ENCODE peak calls at places on chromosomes 6 and 20, in five cellular contexts. I, Z, T, C and K are unnamed samples.
A peak's percentile ranks its signal among the peaks of the same experiment; 100 is the strongest.

GRCh38 chr6:33695451-33695855 is 16.0 kb downstream of the UQCC2 start:
- DNase-seq in Z (no peak), T (no peak), C (no peak), I (no peak), K (no peak)

GRCh38 chr20:38935285-38935684 is 9.1 kb downstream of the FAM83D start:
- DNase-seq in T (no peak), Z (no peak), I (no peak), C (peak; percentile 4), K (no peak)

GRCh38 chr20:49768204-49769124 is 44.2 kb upstream of the SLC9A8 start:
- DNase-seq in T (no peak), I (no peak), Z (no peak), C (peak; percentile 93), K (peak; percentile 70)

GRCh38 chr6:3119040-3119723 is 671 bp downstream of the BPHL start:
- DNase-seq in Z (no peak), C (peak; percentile 48), T (no peak), I (no peak), K (no peak)

GRCh38 chr6:35048031-35048613 is 93.0 kb downstream of the TCP11 start:
- DNase-seq in C (no peak), T (peak; percentile 86), I (no peak), Z (no peak), K (no peak)

GRCh38 chr6:145148392-145149175 is 586.7 kb downstream of the EPM2A start:
- DNase-seq in T (no peak), C (peak; percentile 76), I (no peak), Z (no peak), K (peak; percentile 56)

GRCh38 chr6:33192671-33193602 is 670 bp upstream of the COL11A2 start:
- DNase-seq in T (peak; percentile 64), I (peak; percentile 46), C (no peak), Z (no peak), K (no peak)

GRCh38 chr6:135176464-135176863 is 4.6 kb upstream of the MYB start:
- DNase-seq in T (no peak), I (no peak), Z (no peak), C (no peak), K (no peak)

GRCh38 chr6:149852180-149852579 is 12.0 kb downstream of the LRP11 start:
- DNase-seq in T (no peak), Z (no peak), C (peak; percentile 58), I (no peak), K (peak; percentile 69)

GRCh38 chr6:75922226-75922625 is 150.2 kb downstream of the IMPG1 start:
- DNase-seq in Z (no peak), I (no peak), C (peak; percentile 14), T (no peak), K (no peak)

GRCh38 chr6:167268683-167269280 is 22.3 kb upstream of the UNC93A start:
- DNase-seq in T (no peak), Z (no peak), C (no peak), I (no peak), K (no peak)

GRCh38 chr6:28953039-28953872 is 29.5 kb upstream of the TRIM27 start:
- DNase-seq in I (no peak), C (peak; percentile 64), T (no peak), Z (peak; percentile 66), K (no peak)

GRCh38 chr6:113169484-113169883 is 687.7 kb upstream of the MARCKS start:
- DNase-seq in C (peak; percentile 36), I (no peak), Z (no peak), T (no peak), K (no peak)

GRCh38 chr6:36833182-36833789 is 6.0 kb downstream of the CPNE5 start:
- DNase-seq in C (no peak), T (no peak), Z (no peak), I (no peak), K (no peak)

GRCh38 chr6:86192123-86192522 is 549.4 kb upstream of the SYNCRIP start:
- DNase-seq in T (no peak), I (no peak), Z (no peak), C (no peak), K (no peak)

GRCh38 chr20:46430921-46431712 is 24.7 kb upstream of the ELMO2 start:
- DNase-seq in T (peak; percentile 28), Z (no peak), C (no peak), I (no peak), K (no peak)

GRCh38 chr6:322940-323729 is 30.8 kb downstream of the DUSP22 start:
- DNase-seq in C (no peak), I (no peak), T (no peak), Z (no peak), K (no peak)

GRCh38 chr20:1656844-1657243 is 735 bp downstream of the SIRPG start:
- DNase-seq in C (no peak), T (no peak), Z (no peak), I (no peak), K (no peak)

GRCh38 chr6:53042112-53042511 is 23.1 kb upstream of the FBXO9 start:
- DNase-seq in Z (no peak), C (peak; percentile 92), I (no peak), T (no peak), K (no peak)

GRCh38 chr20:63734946-63735858 is 1.3 kb upstream of the LIME1 start:
- DNase-seq in Z (no peak), C (no peak), T (no peak), I (no peak), K (no peak)

GRCh38 chr6:21258665-21259064 is 334.9 kb upstream of the SOX4 start:
- DNase-seq in Z (no peak), T (no peak), I (no peak), C (no peak), K (no peak)

GRCh38 chr6:116329156-116329555 is 41.6 kb upstream of the DSE start:
- DNase-seq in I (no peak), C (no peak), T (no peak), Z (no peak), K (no peak)

GRCh38 chr20:24102290-24102689 is 113.7 kb upstream of the GGTLC1 start:
- DNase-seq in C (no peak), I (no peak), Z (peak; percentile 12), T (no peak), K (no peak)

GRCh38 chr6:119643866-119644265 is 294.3 kb upstream of the MAN1A1 start:
- DNase-seq in Z (no peak), I (no peak), T (no peak), C (no peak), K (no peak)

GRCh38 chr20:13396036-13396435 is 175.0 kb downstream of the ISM1 start:
- DNase-seq in Z (no peak), C (peak; percentile 46), T (no peak), I (no peak), K (no peak)

GRCh38 chr6:112626468-112627082 is 279.4 kb downstream of the RFPL4B start:
- DNase-seq in I (no peak), T (no peak), C (peak; percentile 71), Z (no peak), K (no peak)

GRCh38 chr20:49385471-49385870 is 97.0 kb downstream of the KCNB1 start:
- DNase-seq in C (peak; percentile 22), T (peak; percentile 4), Z (no peak), I (no peak), K (no peak)

GRCh38 chr6:13769034-13769654 is 45.2 kb downstream of the MCUR1 start:
- DNase-seq in C (no peak), I (no peak), T (no peak), Z (no peak), K (no peak)

GRCh38 chr6:29975561-29975907 is 33.2 kb downstream of the HLA-A start:
- DNase-seq in T (no peak), Z (no peak), I (no peak), C (no peak), K (no peak)

GRCh38 chr6:89260832-89261231 is 43.7 kb upstream of the GABRR1 start:
- DNase-seq in Z (no peak), C (no peak), I (no peak), T (no peak), K (no peak)

GRCh38 chr6:39530201-39530759 is 194.9 kb downstream of the KIF6 start:
- DNase-seq in Z (no peak), C (peak; percentile 66), T (no peak), I (no peak), K (no peak)

GRCh38 chr6:136788069-136788902 is 4.0 kb downstream of the MAP3K5 start:
- DNase-seq in Z (no peak), I (no peak), C (peak; percentile 86), T (no peak), K (no peak)

GRCh38 chr6:41449399-41450245 is 96.6 kb upstream of the FOXP4 start:
- DNase-seq in T (no peak), I (no peak), Z (no peak), C (peak; percentile 32), K (no peak)

GRCh38 chr6:22471746-22472145 is 97.6 kb upstream of the HDGFL1 start:
- DNase-seq in Z (no peak), C (no peak), T (no peak), I (no peak), K (no peak)

GRCh38 chr6:140047321-140047720 is 672.9 kb upstream of the CITED2 start:
- DNase-seq in I (no peak), T (no peak), Z (no peak), C (no peak), K (no peak)

GRCh38 chr20:25389858-25390537 is 637 bp downstream of the ABHD12 start:
- DNase-seq in C (no peak), I (peak; percentile 33), Z (peak; percentile 18), T (peak; percentile 42), K (peak; percentile 63)